ENCODE peak calls at places on chromosomes 11 and 22, in nine cellular contexts. One of them, this sample, is unnamed.

GRCh38 chr11:33256808-33257159 is 397 bp upstream of the HIPK3 start:
- DNase-seq in hypothalamus: no peak
- DNase-seq in epithelial cell of esophagus: no peak
- DNase-seq in LNCaP clone FGC: no peak
- DNase-seq in IMR-90: no peak
- DNase-seq in tibial nerve: no peak
- DNase-seq in gastrocnemius medialis: no peak
- DNase-seq in stimulated activated CD4-positive, alpha-beta T cell treated with anti-CD3 and anti-CD28 coated beads, Interleukin-1b, Interleukin-23, amount 100 ng/mL, for 48 hours: no peak
- DNase-seq in HT1080: no peak
- DNase-seq in this sample: no peak

GRCh38 chr22:36055376-36056310 is 27.0 kb upstream of the RBFOX2 start:
- DNase-seq in hypothalamus: no peak
- DNase-seq in epithelial cell of esophagus: no peak
- DNase-seq in LNCaP clone FGC: no peak
- DNase-seq in IMR-90: peak
- DNase-seq in tibial nerve: no peak
- DNase-seq in gastrocnemius medialis: no peak
- DNase-seq in stimulated activated CD4-positive, alpha-beta T cell treated with anti-CD3 and anti-CD28 coated beads, Interleukin-1b, Interleukin-23, amount 100 ng/mL, for 48 hours: no peak
- DNase-seq in HT1080: no peak
- DNase-seq in this sample: no peak

GRCh38 chr11:46504817-46505613 is 88.8 kb downstream of the AMBRA1 start:
- DNase-seq in hypothalamus: no peak
- DNase-seq in epithelial cell of esophagus: no peak
- DNase-seq in LNCaP clone FGC: no peak
- DNase-seq in IMR-90: peak
- DNase-seq in tibial nerve: no peak
- DNase-seq in gastrocnemius medialis: no peak
- DNase-seq in stimulated activated CD4-positive, alpha-beta T cell treated with anti-CD3 and anti-CD28 coated beads, Interleukin-1b, Interleukin-23, amount 100 ng/mL, for 48 hours: no peak
- DNase-seq in HT1080: peak
- DNase-seq in this sample: peak

GRCh38 chr11:57903011-57903410 is 120.7 kb upstream of the OR9Q1 start:
- DNase-seq in hypothalamus: no peak
- DNase-seq in epithelial cell of esophagus: no peak
- DNase-seq in LNCaP clone FGC: no peak
- DNase-seq in IMR-90: no peak
- DNase-seq in tibial nerve: no peak
- DNase-seq in gastrocnemius medialis: no peak
- DNase-seq in stimulated activated CD4-positive, alpha-beta T cell treated with anti-CD3 and anti-CD28 coated beads, Interleukin-1b, Interleukin-23, amount 100 ng/mL, for 48 hours: no peak
- DNase-seq in HT1080: no peak
- DNase-seq in this sample: no peak

GRCh38 chr22:23913306-23913660 is 19.1 kb downstream of the MIF start:
- DNase-seq in hypothalamus: no peak
- DNase-seq in epithelial cell of esophagus: no peak
- DNase-seq in LNCaP clone FGC: no peak
- DNase-seq in IMR-90: no peak
- DNase-seq in tibial nerve: no peak
- DNase-seq in gastrocnemius medialis: no peak
- DNase-seq in stimulated activated CD4-positive, alpha-beta T cell treated with anti-CD3 and anti-CD28 coated beads, Interleukin-1b, Interleukin-23, amount 100 ng/mL, for 48 hours: no peak
- DNase-seq in HT1080: no peak
- DNase-seq in this sample: no peak

GRCh38 chr11:6670202-6670830 is 12.8 kb downstream of the MRPL17 start:
- DNase-seq in hypothalamus: no peak
- DNase-seq in epithelial cell of esophagus: no peak
- DNase-seq in LNCaP clone FGC: no peak
- DNase-seq in IMR-90: no peak
- DNase-seq in tibial nerve: no peak
- DNase-seq in gastrocnemius medialis: no peak
- DNase-seq in stimulated activated CD4-positive, alpha-beta T cell treated with anti-CD3 and anti-CD28 coated beads, Interleukin-1b, Interleukin-23, amount 100 ng/mL, for 48 hours: no peak
- DNase-seq in HT1080: no peak
- DNase-seq in this sample: no peak

GRCh38 chr11:1140642-1141490 is 16.9 kb upstream of the MUC5AC start:
- DNase-seq in hypothalamus: no peak
- DNase-seq in epithelial cell of esophagus: no peak
- DNase-seq in LNCaP clone FGC: no peak
- DNase-seq in IMR-90: no peak
- DNase-seq in tibial nerve: no peak
- DNase-seq in gastrocnemius medialis: no peak
- DNase-seq in stimulated activated CD4-positive, alpha-beta T cell treated with anti-CD3 and anti-CD28 coated beads, Interleukin-1b, Interleukin-23, amount 100 ng/mL, for 48 hours: no peak
- DNase-seq in HT1080: no peak
- DNase-seq in this sample: no peak

GRCh38 chr22:28002863-28003565 is 84.0 kb upstream of the PITPNB start:
- DNase-seq in hypothalamus: no peak
- DNase-seq in epithelial cell of esophagus: peak
- DNase-seq in LNCaP clone FGC: no peak
- DNase-seq in IMR-90: no peak
- DNase-seq in tibial nerve: no peak
- DNase-seq in gastrocnemius medialis: no peak
- DNase-seq in stimulated activated CD4-positive, alpha-beta T cell treated with anti-CD3 and anti-CD28 coated beads, Interleukin-1b, Interleukin-23, amount 100 ng/mL, for 48 hours: no peak
- DNase-seq in HT1080: no peak
- DNase-seq in this sample: peak

GRCh38 chr22:38924197-38924952 is 33.0 kb upstream of the APOBEC3A start:
- DNase-seq in hypothalamus: no peak
- DNase-seq in epithelial cell of esophagus: peak
- DNase-seq in LNCaP clone FGC: peak
- DNase-seq in IMR-90: peak
- DNase-seq in tibial nerve: peak
- DNase-seq in gastrocnemius medialis: no peak
- DNase-seq in stimulated activated CD4-positive, alpha-beta T cell treated with anti-CD3 and anti-CD28 coated beads, Interleukin-1b, Interleukin-23, amount 100 ng/mL, for 48 hours: no peak
- DNase-seq in HT1080: peak
- DNase-seq in this sample: peak

GRCh38 chr22:23784215-23784732 is 2.5 kb upstream of the SMARCB1 start:
- DNase-seq in hypothalamus: no peak
- DNase-seq in epithelial cell of esophagus: no peak
- DNase-seq in LNCaP clone FGC: no peak
- DNase-seq in IMR-90: peak
- DNase-seq in tibial nerve: no peak
- DNase-seq in gastrocnemius medialis: no peak
- DNase-seq in stimulated activated CD4-positive, alpha-beta T cell treated with anti-CD3 and anti-CD28 coated beads, Interleukin-1b, Interleukin-23, amount 100 ng/mL, for 48 hours: no peak
- DNase-seq in HT1080: peak
- DNase-seq in this sample: peak